ENCODE peak calls at places on chromosomes 12 and 14, in seven cellular contexts. K is NT2/D1; E is NCI-H1436; Q is T follicular helper cell; N is stomach; V is activated naive CD4-positive, alpha-beta T cell treated with Interleukin-2 at 50 U/mL for 16 hours; D is iPS-NIHi11. X is an unnamed sample.

GRCh38 chr12:95547522-95548055 is 3.7 kb downstream of the USP44 start:
- DNase-seq in K (peak), E (no peak), Q (no peak), N (no peak), V (no peak), D (no peak), X (peak)

GRCh38 chr12:27474344-27474743 is 27.8 kb downstream of the SMCO2 start:
- DNase-seq in K (no peak), E (no peak), Q (no peak), N (no peak), V (no peak), D (no peak), X (no peak)

GRCh38 chr12:14656846-14657245 is 39.6 kb downstream of the GUCY2C start:
- DNase-seq in K (no peak), E (no peak), Q (no peak), N (no peak), V (no peak), D (no peak), X (no peak)

GRCh38 chr12:31000751-31001150 is 72.9 kb upstream of the DDX11 start:
- DNase-seq in K (no peak), E (no peak), Q (no peak), N (no peak), V (no peak), D (no peak), X (no peak)

GRCh38 chr12:28033538-28033915 is 61.0 kb upstream of the PTHLH start:
- DNase-seq in K (no peak), E (no peak), Q (no peak), N (no peak), V (no peak), D (no peak), X (no peak)

GRCh38 chr14:58699656-58700055 is 61.9 kb downstream of the DACT1 start:
- DNase-seq in K (no peak), E (no peak), Q (no peak), N (no peak), V (no peak), D (no peak), X (no peak)

GRCh38 chr14:72812292-72812851 is 81.5 kb downstream of the DPF3 start:
- DNase-seq in K (no peak), E (no peak), Q (no peak), N (peak), V (no peak), D (peak), X (peak)

GRCh38 chr12:129635003-129635685 is 268.7 kb downstream of the TMEM132D start:
- DNase-seq in K (peak), E (no peak), Q (no peak), N (no peak), V (no peak), D (peak), X (no peak)

GRCh38 chr14:64879635-64880381 is at the start of gene SPTB:
- DNase-seq in K (no peak), E (peak), Q (peak), N (peak), V (peak), D (peak), X (peak)

GRCh38 chr14:78335531-78335930 is 165.4 kb downstream of the NRXN3 start:
- DNase-seq in K (no peak), E (no peak), Q (no peak), N (no peak), V (no peak), D (no peak), X (no peak)

GRCh38 chr12:58668831-58669230 is 251.5 kb downstream of the LRIG3 start:
- DNase-seq in K (no peak), E (no peak), Q (no peak), N (no peak), V (no peak), D (no peak), X (no peak)

GRCh38 chr12:77940566-77940965 is 109.9 kb downstream of the NAV3 start:
- DNase-seq in K (no peak), E (no peak), Q (no peak), N (no peak), V (no peak), D (no peak), X (no peak)

X was measured in H7.